ENCODE peak calls at places on chromosomes 5 and 9, in four cellular contexts. F is colonic mucosa, B is progenitor cell of endocrine pancreas, D is astrocyte. G is an unnamed sample.

GRCh38 chr9:27701029-27701428 is 127.7 kb upstream of the C9orf72 start:
- DNase-seq in D (no peak), F (no peak), B (no peak), G (no peak)

GRCh38 chr5:113273949-113274348 is 160.8 kb downstream of the TSSK1B start:
- DNase-seq in F (no peak), B (no peak), D (no peak), G (no peak)

GRCh38 chr9:91991621-91992435 is 41.8 kb upstream of the ROR2 start:
- DNase-seq in D (no peak), B (no peak), F (no peak), G (no peak)

GRCh38 chr9:121689461-121690157 is 38.2 kb downstream of the DAB2IP start:
- DNase-seq in D (no peak), F (no peak), B (no peak), G (no peak)

GRCh38 chr9:80020056-80020455 is 448.3 kb downstream of the TLE4 start:
- DNase-seq in B (no peak), D (no peak), F (no peak), G (no peak)

GRCh38 chr5:95878417-95879323 is 56.1 kb upstream of the GLRX start:
- DNase-seq in B (no peak), D (peak; percentile 30), F (no peak), G (no peak)

GRCh38 chr5:61052870-61053269 is 107.9 kb downstream of the NDUFAF2 start:
- DNase-seq in F (no peak), D (peak; percentile 91), B (no peak), G (peak; percentile 95)

GRCh38 chr5:79255786-79256557 is 20.0 kb downstream of the JMY start:
- DNase-seq in F (peak; percentile 35), B (peak; percentile 19), D (peak; percentile 5), G (no peak)

GRCh38 chr5:8633706-8634105 is 764.8 kb downstream of the MTRR start:
- DNase-seq in D (peak; percentile 73), F (no peak), B (no peak), G (peak; percentile 48)

GRCh38 chr9:136324501-136325300 is 2.6 kb upstream of the GPSM1 start:
- DNase-seq in B (no peak), F (no peak), D (no peak), G (no peak)

GRCh38 chr5:83097582-83098265 is 20.4 kb downstream of the XRCC4 start:
- DNase-seq in B (no peak), D (peak; percentile 77), F (no peak), G (no peak)

GRCh38 chr5:139268364-139269202 is 25.0 kb upstream of the MATR3 start:
- DNase-seq in F (no peak), D (no peak), B (no peak), G (no peak)

GRCh38 chr5:150734579-150735384 is 24.0 kb downstream of the DCTN4 start:
- DNase-seq in F (peak; percentile 36), D (no peak), B (no peak), G (no peak)

GRCh38 chr5:168408561-168409321 is 77.5 kb upstream of the RARS1 start:
- DNase-seq in D (no peak), F (no peak), B (no peak), G (no peak)

GRCh38 chr9:108552459-108553040 is 303.2 kb downstream of the ACTL7B start:
- DNase-seq in F (peak; percentile 41), D (peak; percentile 78), B (no peak), G (peak; percentile 75)

GRCh38 chr5:178120661-178121357 is 7.5 kb downstream of the N4BP3 start:
- DNase-seq in B (peak; percentile 25), D (peak; percentile 12), F (peak; percentile 90), G (peak; percentile 39)

DNA sequence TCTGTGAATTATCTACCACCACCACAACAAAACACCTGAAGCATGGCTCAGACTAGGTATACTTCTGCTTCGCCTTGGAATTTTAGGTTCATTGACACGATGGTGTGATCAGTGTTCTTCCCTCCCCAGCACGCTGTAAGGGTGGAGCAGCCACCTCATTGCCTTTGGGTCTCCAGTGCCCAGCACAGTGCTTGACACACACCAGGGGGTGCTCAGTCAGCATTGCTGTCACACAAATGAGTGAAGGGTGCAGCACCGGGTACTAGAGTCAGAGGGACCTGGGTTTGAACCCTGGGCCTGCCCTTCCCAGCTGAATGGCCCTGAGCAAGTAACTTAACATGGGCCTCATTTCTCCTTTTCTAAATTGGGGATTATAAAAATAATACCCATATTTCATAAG is 9.9 kb upstream of the ANGPTL2 start:
- DNase-seq in B (no peak), F (no peak), D (no peak), G (no peak)
- TF ChIP-seq CTCF in B (no peak), F (no peak), D (no peak), G (no peak)

GRCh38 chr5:56824019-56824418 is 8.7 kb downstream of the MAP3K1 start:
- DNase-seq in F (no peak), B (no peak), D (no peak), G (no peak)

GRCh38 chr5:56829137-56829536 is 13.8 kb downstream of the MAP3K1 start:
- DNase-seq in F (no peak), D (peak; percentile 26), B (no peak), G (no peak)

GRCh38 chr5:56827923-56828322 is 12.6 kb downstream of the MAP3K1 start:
- DNase-seq in D (no peak), B (no peak), F (no peak), G (no peak)

GRCh38 chr5:56825222-56825824 is 10.0 kb downstream of the MAP3K1 start:
- DNase-seq in B (no peak), D (no peak), F (no peak), G (no peak)

DNA sequence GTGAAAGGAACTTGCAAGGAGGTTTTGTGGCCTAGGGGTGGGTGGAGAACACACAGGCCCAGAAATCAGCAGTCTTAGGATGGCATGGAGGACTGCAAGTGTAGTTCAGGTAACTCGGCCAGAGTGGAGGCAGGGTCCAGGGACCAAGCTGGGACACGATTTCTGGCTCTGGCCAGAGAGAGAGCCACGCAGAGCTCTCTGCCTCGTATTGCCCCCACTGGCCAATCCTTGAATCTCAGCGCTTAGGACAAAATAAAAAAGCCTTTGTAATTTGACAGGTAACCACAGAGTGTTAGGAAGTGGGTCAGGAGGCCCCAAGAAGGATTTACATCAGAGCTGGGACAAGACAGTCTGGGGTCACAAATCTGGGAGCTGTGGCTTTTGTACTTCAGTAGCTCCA is 11.7 kb downstream of the MAP3K1 start:
- DNase-seq in B (no peak), F (no peak), D (no peak), G (no peak)
- TF ChIP-seq CTCF in B (peak; percentile 58), F (no peak), D (peak; percentile 23), G (peak; percentile 53)

DNA sequence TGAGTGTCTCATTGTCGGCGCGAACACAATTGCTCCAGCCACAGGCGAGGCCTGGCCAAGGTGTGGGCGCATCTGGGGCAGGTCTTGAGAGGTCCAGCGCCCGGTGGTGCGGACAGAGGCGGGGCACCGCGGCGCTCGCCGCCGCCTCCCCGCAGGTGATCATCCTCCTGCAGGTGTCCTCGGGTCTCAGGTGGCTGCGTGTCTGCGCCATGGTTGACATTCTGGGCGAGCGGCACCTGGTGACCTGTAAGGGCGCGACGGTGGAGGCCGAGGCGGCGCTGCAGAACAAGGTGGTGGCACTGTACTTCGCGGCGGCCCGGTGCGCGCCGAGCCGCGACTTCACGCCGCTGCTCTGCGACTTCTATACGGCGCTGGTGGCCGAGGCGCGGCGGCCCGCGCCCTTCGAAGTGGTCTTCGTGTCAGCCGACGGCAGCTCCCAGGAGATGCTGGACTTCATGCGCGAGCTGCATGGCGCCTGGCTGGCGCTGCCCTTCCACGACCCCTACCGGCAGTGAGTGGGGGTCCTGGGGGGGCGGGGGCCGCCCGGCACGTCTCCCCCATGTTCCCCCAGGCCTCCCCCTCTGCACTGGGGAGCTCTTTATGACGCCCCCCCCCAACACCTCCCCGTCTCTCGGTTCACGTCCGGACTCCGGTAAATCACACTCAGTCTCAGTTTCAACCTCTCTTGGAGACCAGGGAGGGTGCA is 401 bp downstream of the NXNL2 start:
- DNase-seq in F (peak; percentile 35), D (no peak), B (peak; percentile 14), G (no peak)
- TF ChIP-seq CTCF in F (no peak), D (no peak), B (peak; percentile 20), G (peak; percentile 21)

GRCh38 chr5:133746834-133747233 is 134.5 kb upstream of the FSTL4 start:
- DNase-seq in B (no peak), D (no peak), F (no peak), G (no peak)
- TF ChIP-seq CTCF in B (peak; percentile 46), D (peak; percentile 21), F (no peak), G (peak; percentile 40)

DNA sequence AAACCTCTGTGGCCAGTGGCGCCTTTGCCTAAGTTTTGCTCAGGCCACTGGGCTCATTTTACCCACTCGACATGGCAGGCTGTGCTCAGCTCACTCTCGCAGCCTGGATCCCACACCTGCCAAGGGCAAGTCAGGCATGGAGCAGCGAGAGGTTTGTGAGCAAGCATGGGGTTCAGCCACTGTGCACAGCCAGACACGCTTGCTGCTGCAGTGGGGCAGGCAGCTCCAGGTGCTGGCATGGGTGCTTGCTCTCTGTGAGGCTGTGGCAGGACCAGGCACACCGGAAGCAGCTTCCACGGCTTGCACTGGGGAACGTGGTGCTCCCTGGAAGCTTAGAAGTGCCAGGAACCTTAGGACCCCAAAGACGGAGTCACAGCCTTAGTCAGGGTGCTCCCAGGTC is 470.1 kb downstream of the CDH9 start:
- DNase-seq in B (no peak), F (no peak), D (no peak), G (no peak)
- TF ChIP-seq CTCF in B (no peak), F (no peak), D (no peak), G (no peak)